ENCODE peak calls at places on chromosome 10, in eight cellular contexts. Z, E, B, M, J, F, Y and L are unnamed samples.

GRCh38 chr10:50362547-50363125 is 111.3 kb upstream of the ASAH2 start:
- DNase-seq in Z (no peak), E (peak; percentile 41), B (no peak), M (no peak), J (no peak), F (peak; percentile 23), Y (no peak), L (no peak)

GRCh38 chr10:61503051-61503450 is 49.9 kb upstream of the TMEM26 start:
- DNase-seq in Z (no peak), E (no peak), B (no peak), M (no peak), J (no peak), F (no peak), Y (peak; percentile 30), L (no peak)

GRCh38 chr10:126016156-126016805 is 119.9 kb downstream of the FANK1 start:
- DNase-seq in Z (peak; percentile 54), E (no peak), B (no peak), M (no peak), J (no peak), F (no peak), Y (no peak), L (no peak)

GRCh38 chr10:59678884-59679301 is 30.8 kb downstream of the SLC16A9 start:
- DNase-seq in Z (no peak), E (peak; percentile 23), B (peak; percentile 1), M (no peak), J (no peak), F (no peak), Y (peak; percentile 57), L (no peak)

GRCh38 chr10:109922976-109923921 is at the start of gene XPNPEP1:
- DNase-seq in Z (peak; percentile 82), E (peak; percentile 87), B (peak; percentile 89), M (peak; percentile 72), J (peak; percentile 94), F (peak; percentile 88), Y (peak; percentile 84), L (peak; percentile 84)

GRCh38 chr10:45354261-45354660 is 19.8 kb upstream of the ALOX5 start:
- DNase-seq in Z (no peak), E (no peak), B (no peak), M (no peak), J (no peak), F (peak; percentile 91), Y (no peak), L (no peak)

GRCh38 chr10:102220612-102221011 is 5.5 kb upstream of the ELOVL3 start:
- DNase-seq in Z (no peak), E (no peak), B (no peak), M (no peak), J (no peak), F (no peak), Y (no peak), L (no peak)

GRCh38 chr10:14820010-14820774 is 17.6 kb downstream of the CDNF start:
- DNase-seq in Z (peak; percentile 15), E (no peak), B (no peak), M (no peak), J (no peak), F (no peak), Y (peak; percentile 70), L (no peak)

GRCh38 chr10:8468477-8468876 is 414.0 kb downstream of the GATA3 start:
- DNase-seq in Z (no peak), E (no peak), B (no peak), M (no peak), J (no peak), F (no peak), Y (no peak), L (no peak)

DNA sequence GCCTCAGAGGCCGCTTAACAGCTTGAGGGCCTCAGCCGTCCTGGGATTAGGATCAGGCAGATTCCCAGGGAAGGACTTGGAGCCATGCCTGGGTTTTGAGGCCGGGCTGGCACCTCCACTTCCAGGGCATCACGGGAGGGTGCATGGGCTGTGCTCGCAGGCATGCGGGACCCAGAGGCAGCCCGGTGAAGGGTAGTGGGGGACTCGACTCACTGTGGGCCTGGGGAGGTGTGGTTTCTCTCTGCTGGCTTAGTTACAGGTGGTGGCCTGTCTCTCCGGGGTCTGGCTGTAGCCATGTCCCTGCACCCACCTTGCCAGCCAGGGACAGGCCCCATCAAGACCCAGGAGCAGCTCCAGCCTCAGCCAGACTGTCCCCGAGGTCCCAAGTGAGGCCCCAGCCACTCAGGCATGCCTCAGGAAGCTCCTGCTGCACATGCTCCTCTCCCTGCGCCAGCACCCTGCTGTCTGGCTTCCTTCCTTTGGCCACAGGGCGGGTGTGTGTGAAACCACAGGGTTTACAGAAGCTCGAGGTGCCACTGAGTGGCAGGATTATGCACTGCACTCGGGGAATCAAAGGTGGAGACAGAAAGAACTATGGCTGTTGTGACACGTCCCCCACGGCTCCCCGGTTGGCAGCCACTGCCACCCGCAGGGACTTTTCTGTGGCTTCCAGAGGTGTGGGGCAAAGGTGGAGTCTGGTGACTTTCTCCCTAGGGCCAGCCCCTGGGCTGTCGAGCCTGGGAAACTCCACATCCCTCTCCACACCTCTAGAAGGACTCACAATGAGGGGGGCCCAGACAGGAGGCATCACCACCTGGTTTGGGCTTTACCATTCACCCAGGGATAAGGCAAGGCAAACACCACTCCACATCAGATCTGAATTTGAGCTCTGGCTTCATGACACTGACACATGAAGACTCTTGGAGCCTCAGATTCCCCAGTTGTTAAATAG is 19.7 kb downstream of the GOLGA7B start:
- DNase-seq in Z (peak; percentile 83), E (peak; percentile 44), B (peak; percentile 95), M (peak; percentile 52), J (no peak), F (peak; percentile 96), Y (peak; percentile 83), L (peak; percentile 74)
- TF ChIP-seq CTCF in Z (peak; percentile 62), E (peak; percentile 74), B (peak; percentile 91), M (peak; percentile 71), J (peak; percentile 89), F (peak; percentile 94), Y (peak; percentile 82), L (peak; percentile 67)

GRCh38 chr10:95425592-95426465 is 135.0 kb upstream of the PDLIM1 start:
- DNase-seq in Z (no peak), E (no peak), B (no peak), M (no peak), J (no peak), F (no peak), Y (no peak), L (no peak)
- TF ChIP-seq CTCF in Z (no peak), E (no peak), B (no peak), M (no peak), J (no peak), F (no peak), Y (no peak), L (no peak)

GRCh38 chr10:64648915-64649314 is 1127.7 kb downstream of the REEP3 start:
- DNase-seq in Z (peak; percentile 33), E (no peak), B (no peak), M (no peak), J (no peak), F (peak; percentile 73), Y (no peak), L (no peak)
- TF ChIP-seq CTCF in Z (no peak), E (peak; percentile 15), B (no peak), M (peak; percentile 33), J (peak; percentile 28), F (peak; percentile 38), Y (no peak), L (no peak)

GRCh38 chr10:86592413-86592812 is 61.9 kb upstream of the OPN4 start:
- DNase-seq in Z (peak; percentile 38), E (no peak), B (no peak), M (no peak), J (no peak), F (peak; percentile 14), Y (no peak), L (no peak)
- TF ChIP-seq CTCF in Z (no peak), E (no peak), B (no peak), M (no peak), J (peak; percentile 49), F (peak; percentile 16), Y (no peak), L (no peak)

GRCh38 chr10:72875250-72876055 is 18.1 kb upstream of the OIT3 start:
- DNase-seq in Z (peak; percentile 28), E (peak; percentile 6), B (no peak), M (no peak), J (no peak), F (peak; percentile 59), Y (peak; percentile 60), L (no peak)
- TF ChIP-seq CTCF in Z (peak; percentile 71), E (peak; percentile 48), B (peak; percentile 70), M (peak; percentile 65), J (peak; percentile 84), F (peak; percentile 43), Y (peak; percentile 54), L (peak; percentile 35)

DNA sequence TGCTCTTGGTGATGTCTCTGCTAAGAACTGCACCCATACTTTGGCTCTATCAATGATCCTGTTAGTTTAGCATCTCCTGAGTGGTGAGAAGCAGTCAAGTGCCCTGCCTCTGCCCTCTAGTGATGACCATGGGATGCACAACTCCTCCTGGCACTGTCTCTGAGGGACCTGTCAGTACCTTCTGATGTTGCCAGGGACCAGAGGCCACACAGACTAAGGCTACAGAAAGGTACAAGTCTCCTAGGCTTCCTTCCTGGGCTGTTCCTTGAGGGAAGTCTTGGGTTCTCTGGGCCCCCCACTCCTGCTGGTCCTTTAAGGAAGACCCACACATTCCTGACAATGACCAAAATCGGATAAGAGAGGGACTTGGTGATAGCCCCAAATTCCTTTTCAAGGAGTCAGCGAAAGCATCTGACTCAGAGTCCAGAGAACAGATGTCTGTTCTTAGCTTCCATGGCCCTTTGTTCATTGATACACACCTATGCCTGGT is 15.3 kb downstream of the NKX2-3 start:
- DNase-seq in Z (no peak), E (no peak), B (peak; percentile 41), M (no peak), J (no peak), F (peak; percentile 60), Y (no peak), L (peak; percentile 31)
- TF ChIP-seq CTCF in Z (no peak), E (peak; percentile 64), B (peak; percentile 21), M (peak; percentile 19), J (peak; percentile 39), F (peak; percentile 69), Y (peak; percentile 32), L (no peak)

GRCh38 chr10:121303273-121303890 is 294.9 kb downstream of the FGFR2 start:
- DNase-seq in Z (peak; percentile 19), E (no peak), B (no peak), M (no peak), J (no peak), F (no peak), Y (no peak), L (no peak)

GRCh38 chr10:121300723-121301122 is 297.5 kb downstream of the FGFR2 start:
- DNase-seq in Z (no peak), E (no peak), B (no peak), M (no peak), J (no peak), F (no peak), Y (no peak), L (no peak)

GRCh38 chr10:121306159-121306673 is 292.0 kb downstream of the FGFR2 start:
- DNase-seq in Z (no peak), E (no peak), B (no peak), M (no peak), J (no peak), F (no peak), Y (no peak), L (no peak)

GRCh38 chr10:121307411-121307980 is 290.7 kb downstream of the FGFR2 start:
- DNase-seq in Z (no peak), E (no peak), B (no peak), M (no peak), J (no peak), F (no peak), Y (no peak), L (no peak)

GRCh38 chr10:121302541-121303180 is 295.6 kb downstream of the FGFR2 start:
- DNase-seq in Z (no peak), E (no peak), B (no peak), M (no peak), J (no peak), F (no peak), Y (no peak), L (no peak)
- TF ChIP-seq CTCF in Z (no peak), E (no peak), B (no peak), M (no peak), J (no peak), F (no peak), Y (no peak), L (no peak)